ENCODE peak calls at places on chromosomes 2 and 18, in six cellular contexts. E, L, C, U, Q and R are unnamed samples.

GRCh38 chr18:47558110-47558750 is 306.8 kb upstream of the SKOR2 start:
- DNase-seq in L (peak), E (no peak), C (no peak), U (peak), Q (no peak), R (no peak)

GRCh38 chr18:67864677-67865340 is 348.3 kb upstream of the DSEL start:
- DNase-seq in C (peak), E (no peak), Q (peak), U (no peak), L (no peak), R (peak)

GRCh38 chr2:235776531-235776930 is 282.7 kb downstream of the AGAP1 start:
- DNase-seq in U (no peak), L (no peak), C (no peak), Q (no peak), E (no peak), R (no peak)

GRCh38 chr18:36592282-36592681 is 236.5 kb downstream of the TPGS2 start:
- DNase-seq in Q (peak), E (no peak), U (no peak), L (peak), C (no peak), R (no peak)

GRCh38 chr2:199273043-199273647 is 184.6 kb downstream of the SATB2 start:
- DNase-seq in L (no peak), U (no peak), C (peak), Q (peak), E (no peak), R (peak)

GRCh38 chr2:226514895-226515294 is 284.7 kb downstream of the IRS1 start:
- DNase-seq in U (no peak), L (no peak), Q (peak), C (peak), E (no peak), R (no peak)

GRCh38 chr2:108026095-108026794 is 39.9 kb downstream of the SLC5A7 start:
- DNase-seq in C (no peak), L (no peak), U (no peak), E (no peak), Q (no peak), R (no peak)

GRCh38 chr18:70169747-70170146 is 35.7 kb downstream of the RTTN start:
- DNase-seq in L (no peak), C (no peak), E (no peak), Q (no peak), U (no peak), R (no peak)

GRCh38 chr18:32021756-32022564 is 3.3 kb downstream of the RNF125 start:
- DNase-seq in U (no peak), L (no peak), Q (no peak), E (no peak), C (no peak), R (no peak)

GRCh38 chr18:32019251-32019943 is 772 bp downstream of the RNF125 start:
- DNase-seq in U (peak), L (peak), E (peak), Q (peak), C (peak), R (no peak)

GRCh38 chr18:32018331-32019250 is at the start of gene RNF125:
- DNase-seq in L (peak), Q (peak), C (peak), U (peak), E (peak), R (peak)
- TF ChIP-seq CTCF in L (peak), Q (no peak), C (no peak), U (peak), E (no peak), R (no peak)

DNA sequence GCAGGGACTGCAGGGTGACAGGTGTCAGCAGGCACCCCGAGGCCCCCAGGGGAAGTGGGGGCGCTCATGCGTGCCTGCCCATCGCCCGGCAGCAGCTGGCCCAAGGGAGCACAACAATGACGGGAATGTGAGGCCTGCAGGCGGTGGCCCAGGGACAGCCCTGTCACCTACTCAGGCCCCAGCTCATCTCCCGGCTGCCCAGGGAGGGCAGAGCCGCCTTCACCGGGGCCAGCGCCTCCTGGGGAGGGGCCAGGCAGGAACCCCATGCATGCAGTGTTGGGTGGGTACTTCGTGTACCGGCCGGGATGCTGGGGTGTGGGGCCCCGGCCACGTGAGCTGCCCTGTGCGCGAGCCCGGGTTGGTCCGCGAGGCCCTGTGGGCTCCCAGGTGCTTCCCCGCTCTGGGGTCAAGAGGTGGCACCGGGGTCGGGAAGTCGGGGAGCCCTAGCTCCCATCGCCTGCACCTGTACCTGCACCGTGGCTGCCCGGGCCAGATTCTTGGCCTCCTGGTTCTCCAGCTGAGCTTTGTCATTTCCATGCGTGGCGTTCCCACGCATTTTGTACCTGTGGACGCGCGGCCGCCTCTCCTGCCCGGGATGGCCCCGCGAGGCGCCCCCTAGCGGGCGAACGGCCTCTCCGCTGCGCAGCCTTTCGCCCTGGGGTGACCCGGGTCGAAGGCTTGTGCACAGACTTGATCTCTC is 823 bp downstream of the KLHL30 start:
- DNase-seq in Q (no peak), E (no peak), U (peak), L (peak), C (no peak), R (no peak)
- H3K4me3 ChIP-seq in Q (no peak), E (peak), U (no peak), L (no peak), C (no peak), R (no peak)

DNA sequence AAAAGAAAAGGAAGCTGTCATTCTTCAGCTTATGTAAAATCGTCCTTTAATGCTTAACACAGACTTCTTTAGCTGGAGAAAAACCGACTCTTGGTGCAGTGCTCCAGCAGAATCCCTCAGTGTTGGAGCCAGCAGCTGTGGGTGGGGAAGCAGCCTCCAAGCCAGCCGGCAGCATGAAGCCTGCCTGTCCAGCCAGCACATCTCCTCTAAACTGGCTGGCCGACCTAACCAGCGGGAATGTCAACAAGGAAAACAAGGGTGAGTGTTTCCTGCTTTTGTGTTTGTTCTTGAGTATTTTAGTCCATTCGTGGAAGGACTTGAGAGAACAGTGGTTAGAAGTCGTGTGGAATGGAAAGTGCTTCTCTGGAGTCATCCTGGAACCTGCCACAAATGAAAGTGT is 38.9 kb downstream of the KDM3A start:
- DNase-seq in U (no peak), L (no peak), C (no peak), Q (no peak), E (no peak), R (no peak)
- TF ChIP-seq CTCF in U (no peak), L (no peak), C (no peak), Q (no peak), E (no peak), R (no peak)

DNA sequence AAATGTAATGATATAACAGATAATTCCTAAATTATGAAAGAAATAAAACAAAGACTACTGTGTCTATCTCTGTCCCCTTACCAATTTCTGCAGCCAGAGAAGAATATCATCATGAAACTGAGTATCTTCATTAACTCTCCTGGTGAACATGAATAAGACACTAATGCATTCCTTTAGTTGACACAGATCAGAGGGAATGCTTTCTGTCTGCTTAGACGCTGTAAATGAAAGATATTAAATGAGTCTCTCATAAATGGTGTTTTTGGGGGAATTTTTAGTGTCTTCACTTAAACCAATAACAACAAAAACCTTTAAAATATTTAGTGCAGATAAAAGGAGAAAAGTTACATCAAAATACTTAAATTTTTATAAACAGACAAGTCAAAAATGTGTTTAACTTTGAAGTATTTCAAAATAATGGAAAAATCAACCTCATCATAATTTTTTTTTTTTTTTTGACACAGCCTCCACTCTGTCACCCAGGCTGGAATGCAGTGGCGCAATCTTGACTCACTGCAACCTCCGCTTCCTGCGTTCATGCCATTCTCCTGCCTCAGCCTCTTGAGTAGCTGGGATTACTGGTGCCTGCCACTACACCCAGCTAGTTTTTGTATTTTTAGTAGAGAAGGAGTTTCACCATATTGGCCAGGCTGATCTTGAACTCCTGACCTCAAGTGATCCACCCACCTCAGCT is 16.0 kb downstream of the EPG5 start:
- DNase-seq in C (peak), E (peak), Q (peak), L (no peak), U (no peak), R (peak)
- H3K4me3 ChIP-seq in C (no peak), E (no peak), Q (no peak), L (no peak), U (no peak), R (no peak)